ENCODE peak calls at places on chromosomes 11 and 22, in seven cellular contexts. D, P, B, Z, F, M and Q are unnamed samples. For H3K4me1, the result is how much of the 10 kb centered on the place peaks cover.

GRCh38 chr11:2693271-2693833 is 6.4 kb downstream of the KCNQ1OT1 start:
- DNase-seq in P (no peak), D (no peak), B (no peak), F (no peak), Z (no peak), M (no peak), Q (no peak)

GRCh38 chr22:40156001-40156516 is 21.7 kb upstream of the TNRC6B start:
- DNase-seq in F (peak), Z (no peak), M (no peak), P (peak), D (no peak), B (peak), Q (no peak)

GRCh38 chr11:78476066-78476465 is 58.4 kb upstream of the GAB2 start:
- DNase-seq in Z (no peak), M (no peak), D (no peak), P (peak), F (no peak), B (no peak), Q (no peak)

GRCh38 chr11:3157381-3158130 is 7.6 kb downstream of the OSBPL5 start:
- DNase-seq in D (no peak), P (no peak), F (no peak), B (no peak), M (no peak), Z (no peak), Q (no peak)

GRCh38 chr11:95084509-95084908 is 5.1 kb upstream of the ENDOD1 start:
- DNase-seq in M (no peak), F (peak), P (no peak), D (no peak), B (no peak), Z (no peak), Q (no peak)

GRCh38 chr11:12253843-12254281 is 123.5 kb upstream of the PARVA start:
- DNase-seq in F (no peak), Z (no peak), B (peak), M (no peak), D (no peak), P (no peak), Q (no peak)

GRCh38 chr11:68004551-68005335 is 846 bp upstream of the UNC93B1 start:
- DNase-seq in B (no peak), Z (no peak), D (no peak), P (no peak), F (no peak), M (no peak), Q (no peak)

GRCh38 chr11:124751741-124752470 is at the start of gene VSIG2:
- DNase-seq in F (no peak), P (no peak), D (no peak), M (no peak), B (peak), Z (no peak), Q (no peak)

GRCh38 chr11:71339178-71339881 is 87.0 kb upstream of the SHANK2 start:
- DNase-seq in B (no peak), Z (no peak), P (no peak), F (no peak), D (no peak), M (no peak), Q (no peak)

GRCh38 chr11:96607890-96608558 is 218.2 kb downstream of the JRKL start:
- DNase-seq in P (no peak), D (no peak), Z (no peak), M (no peak), F (peak), B (no peak), Q (no peak)

GRCh38 chr11:13301522-13301921 is 23.9 kb downstream of the BMAL1 start:
- DNase-seq in Z (no peak), B (no peak), P (no peak), D (no peak), M (no peak), F (no peak), Q (no peak)
- H3K4me1 ChIP-seq in Z (under half), B (under half), P (under half), D (half or more), M (under half), F (under half), Q (under half)

GRCh38 chr22:34055525-34056200 is 135.4 kb upstream of the LARGE1 start:
- DNase-seq in D (no peak), F (peak), M (no peak), Z (no peak), B (no peak), P (peak), Q (no peak)
- TF ChIP-seq CTCF in D (peak), F (peak), M (no peak), Z (no peak), B (no peak), P (no peak), Q (peak)

GRCh38 chr11:114102993-114103896 is 43.7 kb downstream of the ZBTB16 start:
- DNase-seq in B (no peak), D (no peak), M (no peak), F (no peak), P (no peak), Z (no peak), Q (no peak)

GRCh38 chr11:114109206-114110090 is 49.9 kb downstream of the ZBTB16 start:
- DNase-seq in B (no peak), P (no peak), M (no peak), D (no peak), Z (no peak), F (no peak), Q (no peak)

GRCh38 chr11:114108501-114109205 is 49.1 kb downstream of the ZBTB16 start:
- DNase-seq in M (no peak), Z (no peak), D (no peak), B (no peak), P (no peak), F (no peak), Q (no peak)

GRCh38 chr11:114110123-114110522 is 50.6 kb downstream of the ZBTB16 start:
- DNase-seq in F (no peak), B (no peak), M (no peak), D (no peak), P (no peak), Z (no peak), Q (no peak)

GRCh38 chr11:114106986-114107385 is 47.5 kb downstream of the ZBTB16 start:
- DNase-seq in Z (no peak), P (no peak), F (no peak), D (no peak), M (no peak), B (no peak), Q (no peak)
- H3K4me1 ChIP-seq in Z (half or more), P (under half), F (under half), D (half or more), M (half or more), B (under half), Q (under half)

GRCh38 chr11:119684361-119685072 is 44.5 kb downstream of the NECTIN1 start:
- DNase-seq in D (no peak), F (peak), P (peak), Z (no peak), M (no peak), B (no peak), Q (no peak)

GRCh38 chr11:119683783-119684182 is 45.2 kb downstream of the NECTIN1 start:
- DNase-seq in D (no peak), P (no peak), Z (no peak), B (no peak), M (no peak), F (peak), Q (no peak)

GRCh38 chr11:119687220-119688046 is 41.6 kb downstream of the NECTIN1 start:
- DNase-seq in Z (no peak), D (no peak), F (no peak), B (no peak), M (no peak), P (no peak), Q (no peak)

GRCh38 chr11:119686483-119686882 is 42.5 kb downstream of the NECTIN1 start:
- DNase-seq in D (no peak), Z (no peak), B (no peak), M (no peak), P (no peak), F (no peak), Q (no peak)

DNA sequence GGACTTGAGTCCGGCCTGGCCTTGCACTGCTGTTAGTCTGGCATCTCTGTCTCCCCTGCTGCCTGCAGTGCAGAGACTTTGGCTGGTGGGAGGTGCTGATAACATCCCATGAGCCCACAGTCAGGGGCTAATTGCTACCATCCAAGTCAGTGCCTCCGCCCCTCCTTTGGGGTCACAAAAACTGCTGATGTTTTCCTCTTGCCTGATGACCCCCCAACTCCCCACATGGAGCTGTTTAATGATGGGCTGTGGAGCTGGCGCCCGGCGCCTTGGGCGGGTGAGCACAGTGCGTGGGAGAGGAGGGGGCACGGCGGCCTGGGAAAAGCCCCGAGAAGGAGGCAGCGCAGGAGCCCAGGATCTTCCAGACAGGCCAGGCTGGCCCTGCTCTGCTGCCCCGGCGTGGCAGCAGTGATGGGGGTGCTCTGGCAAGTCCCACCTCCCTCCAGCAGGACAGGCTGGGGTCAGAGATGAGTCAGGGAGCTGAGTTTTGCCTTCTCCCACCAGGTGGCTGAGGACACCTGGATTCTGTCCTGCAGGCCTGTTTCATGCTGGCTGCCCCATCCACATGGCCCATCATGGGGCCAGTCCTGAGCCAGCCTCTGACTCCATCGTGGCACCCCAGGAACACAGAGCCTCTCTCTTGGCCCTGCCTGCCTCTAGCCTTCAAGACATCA is 43.8 kb downstream of the NECTIN1 start:
- DNase-seq in Z (no peak), D (no peak), M (no peak), P (no peak), F (no peak), B (no peak), Q (no peak)
- TF ChIP-seq CTCF in Z (no peak), D (no peak), M (no peak), P (no peak), F (no peak), B (no peak), Q (no peak)

DNA sequence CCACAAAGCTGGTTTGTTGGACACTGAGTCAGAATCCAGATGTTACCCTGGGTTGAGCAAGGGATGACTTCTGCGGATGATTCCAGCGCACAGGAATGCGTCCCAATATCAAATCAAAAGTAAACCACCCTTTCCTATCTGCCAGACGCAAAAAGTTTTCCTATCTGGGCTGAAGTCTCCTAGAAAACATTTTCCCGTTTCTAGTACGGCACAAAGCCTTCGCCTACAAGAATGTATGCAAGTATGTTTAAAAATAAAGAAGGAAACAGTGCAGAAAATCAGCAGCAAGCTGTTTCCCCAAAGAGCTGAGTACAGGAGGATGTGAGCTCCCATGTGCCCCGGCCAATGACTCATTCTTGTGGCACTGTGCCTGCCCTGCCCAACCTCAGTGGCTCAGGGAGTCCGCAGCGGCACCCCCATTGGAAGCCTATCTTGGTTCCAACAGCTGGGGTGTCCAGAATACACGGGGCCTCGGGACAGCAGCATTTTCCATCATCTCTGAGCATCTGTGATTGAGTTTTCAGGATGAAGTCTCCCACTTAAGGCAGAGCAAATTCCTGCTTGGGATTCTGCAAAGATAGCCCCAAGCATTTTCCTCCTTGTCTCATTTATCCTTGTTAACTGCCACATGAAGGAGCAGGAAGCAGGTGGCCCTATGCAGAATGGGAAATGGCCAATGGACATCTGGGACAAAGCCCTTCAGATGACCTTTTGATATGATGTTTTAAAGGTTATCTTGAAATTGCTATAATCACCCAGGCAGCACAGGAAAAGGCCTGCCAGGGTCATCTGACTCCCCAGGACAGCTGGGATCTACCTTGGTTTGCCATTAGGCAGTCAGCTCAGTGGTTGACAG is 17.5 kb downstream of the KCNJ5 start:
- DNase-seq in D (peak), F (peak), B (peak), P (peak), M (no peak), Z (peak), Q (no peak)
- H3K4me1 ChIP-seq in D (under half), F (under half), B (under half), P (under half), M (under half), Z (under half), Q (under half)